ENCODE peak calls at places on chromosomes 3 and 15, in seven cellular contexts. Y, P, O, A, R, T and W are unnamed samples.

GRCh38 chr3:113783980-113784379 is 37.1 kb downstream of the ATP6V1A start:
- DNase-seq in Y (no peak), P (no peak), O (no peak), A (no peak), R (no peak), T (no peak), W (no peak)

GRCh38 chr3:46386206-46386605 is 15.5 kb downstream of the CCR5 start:
- DNase-seq in Y (no peak), P (no peak), O (no peak), A (no peak), R (no peak), T (no peak), W (no peak)

GRCh38 chr3:165440380-165440779 is 244.2 kb upstream of the SLITRK3 start:
- DNase-seq in Y (no peak), P (no peak), O (no peak), A (no peak), R (no peak), T (no peak), W (no peak)

GRCh38 chr3:173584093-173584833 is 186.7 kb downstream of the NLGN1 start:
- DNase-seq in Y (no peak), P (no peak), O (no peak), A (no peak), R (no peak), T (peak; percentile 8), W (no peak)

GRCh38 chr3:42149537-42150426 is 58.6 kb downstream of the TRAK1 start:
- DNase-seq in Y (peak; percentile 90), P (no peak), O (no peak), A (no peak), R (no peak), T (no peak), W (no peak)

GRCh38 chr3:101310580-101311375 is 9.6 kb downstream of the IMPG2 start:
- DNase-seq in Y (no peak), P (peak; percentile 13), O (no peak), A (no peak), R (no peak), T (no peak), W (no peak)

GRCh38 chr3:134239538-134239937 is 11.1 kb downstream of the RYK start:
- DNase-seq in Y (no peak), P (no peak), O (no peak), A (no peak), R (no peak), T (no peak), W (no peak)

GRCh38 chr3:13282528-13282985 is 137.6 kb downstream of the NUP210 start:
- DNase-seq in Y (no peak), P (no peak), O (no peak), A (no peak), R (no peak), T (no peak), W (no peak)

GRCh38 chr15:89754361-89755154 is 3.5 kb upstream of the MESP1 start:
- DNase-seq in Y (no peak), P (no peak), O (no peak), A (no peak), R (no peak), T (no peak), W (no peak)

GRCh38 chr3:134326760-134327593 is 47.3 kb downstream of the AMOTL2 start:
- DNase-seq in Y (no peak), P (peak; percentile 94), O (peak; percentile 47), A (peak; percentile 25), R (peak; percentile 76), T (no peak), W (peak; percentile 82)

GRCh38 chr3:185549111-185549510 is 3.3 kb downstream of the LIPH start:
- DNase-seq in Y (peak; percentile 34), P (peak; percentile 88), O (peak; percentile 56), A (no peak), R (peak; percentile 58), T (no peak), W (peak; percentile 64)

GRCh38 chr15:57217716-57218598 is 158.3 kb upstream of the CGNL1 start:
- DNase-seq in Y (no peak), P (no peak), O (no peak), A (no peak), R (no peak), T (no peak), W (no peak)

GRCh38 chr3:123419850-123420292 is 29.0 kb downstream of the ADCY5 start:
- DNase-seq in Y (no peak), P (no peak), O (no peak), A (peak; percentile 77), R (peak; percentile 81), T (no peak), W (peak; percentile 76)

GRCh38 chr3:37980477-37981347 is 9.9 kb upstream of the VILL start:
- DNase-seq in Y (no peak), P (no peak), O (no peak), A (no peak), R (no peak), T (no peak), W (no peak)

GRCh38 chr3:30186741-30187219 is 419.6 kb upstream of the TGFBR2 start:
- DNase-seq in Y (no peak), P (no peak), O (no peak), A (peak; percentile 16), R (no peak), T (no peak), W (no peak)

GRCh38 chr3:125055913-125056705 is at the start of gene HEG1:
- DNase-seq in Y (peak; percentile 81), P (no peak), O (peak; percentile 84), A (peak; percentile 93), R (peak; percentile 94), T (no peak), W (peak; percentile 97)

GRCh38 chr3:122739172-122739571 is 54.5 kb downstream of the HSPBAP1 start:
- DNase-seq in Y (no peak), P (no peak), O (no peak), A (no peak), R (no peak), T (no peak), W (no peak)

GRCh38 chr15:61459785-61460707 is 230.9 kb upstream of the RORA start:
- DNase-seq in Y (no peak), P (no peak), O (no peak), A (no peak), R (no peak), T (no peak), W (no peak)

GRCh38 chr3:131743126-131743525 is 240.4 kb upstream of the MRPL3 start:
- DNase-seq in Y (no peak), P (no peak), O (no peak), A (no peak), R (no peak), T (no peak), W (no peak)

GRCh38 chr3:56001991-56002390 is 466.3 kb downstream of the ERC2 start:
- DNase-seq in Y (no peak), P (no peak), O (no peak), A (no peak), R (no peak), T (no peak), W (no peak)
- H3K4me3 ChIP-seq in Y (no peak overlapping the region), P (no peak overlapping the region), O (no peak overlapping the region), A (no peak overlapping the region), R (no peak overlapping the region), T (no peak overlapping the region), W (no peak overlapping the region)

DNA sequence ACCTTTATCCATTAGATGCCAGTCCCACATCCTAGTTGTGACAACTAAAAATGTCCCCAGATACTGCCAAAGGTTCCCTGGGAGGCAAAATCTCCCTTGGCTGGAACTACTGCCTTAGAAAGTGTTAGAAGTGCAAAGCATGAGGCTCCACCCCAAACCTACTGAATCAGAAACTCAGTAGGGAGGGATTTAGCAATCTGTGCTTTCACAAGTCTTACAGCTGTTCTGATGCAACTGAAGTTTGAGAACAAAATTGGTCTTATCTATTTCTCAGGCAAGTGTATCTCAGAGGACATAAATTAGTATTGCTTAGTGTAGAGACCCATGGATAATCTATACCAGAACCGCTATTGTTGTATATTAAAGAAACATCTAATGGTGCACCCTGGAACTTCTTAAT is 70.2 kb downstream of the CLDN1 start:
- DNase-seq in Y (no peak), P (peak; percentile 50), O (no peak), A (no peak), R (no peak), T (no peak), W (no peak)
- H3K9me3 ChIP-seq in Y (no peaks in the 10 kb centered on the region), P (no peaks in the 10 kb centered on the region), O (no peaks in the 10 kb centered on the region), A (no peaks in the 10 kb centered on the region), R (no peaks in the 10 kb centered on the region), T (no peaks in the 10 kb centered on the region), W (no peaks in the 10 kb centered on the region)

GRCh38 chr15:67115567-67115966 is 50.2 kb downstream of the SMAD3 start:
- DNase-seq in Y (no peak), P (no peak), O (no peak), A (no peak), R (no peak), T (no peak), W (no peak)
- H3K27ac ChIP-seq in Y (peak overlapping the region; percentile 74), P (peak overlapping the region; percentile 80), O (no peak overlapping the region), A (peak overlapping the region; percentile 21), R (no peak overlapping the region), T (peak overlapping the region; percentile 100), W (peak overlapping the region; percentile 25)

DNA sequence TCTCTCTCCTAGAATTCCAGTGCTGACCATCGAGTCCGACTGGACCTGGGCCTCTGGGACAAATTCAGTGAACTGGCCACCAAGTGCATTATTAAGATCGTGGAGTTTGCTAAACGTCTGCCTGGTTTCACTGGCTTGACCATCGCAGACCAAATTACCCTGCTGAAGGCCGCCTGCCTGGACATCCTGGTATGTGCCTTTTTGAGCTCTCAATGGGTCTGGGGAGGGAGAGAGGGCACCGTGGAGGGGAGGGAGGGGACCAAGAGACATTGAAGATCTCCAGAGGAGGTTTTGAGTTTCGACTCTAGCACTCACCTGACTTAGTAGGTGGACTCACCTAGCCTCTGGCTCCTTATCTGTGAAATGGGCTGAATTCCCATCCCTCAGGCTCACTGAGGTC is 84.2 kb downstream of the TOP2B start:
- DNase-seq in Y (no peak), P (no peak), O (no peak), A (no peak), R (no peak), T (no peak), W (no peak)
- H3K4me3 ChIP-seq in Y (no peak overlapping the region), P (no peak overlapping the region), O (no peak overlapping the region), A (no peak overlapping the region), R (no peak overlapping the region), T (no peak overlapping the region), W (no peak overlapping the region)

GRCh38 chr3:156888576-156888975 is 62.4 kb downstream of the LEKR1 start:
- DNase-seq in Y (no peak), P (no peak), O (no peak), A (no peak), R (no peak), T (no peak), W (no peak)

GRCh38 chr3:156898296-156898880 is 72.2 kb downstream of the LEKR1 start:
- DNase-seq in Y (no peak), P (no peak), O (no peak), A (no peak), R (no peak), T (no peak), W (no peak)

GRCh38 chr3:156892701-156893100 is 66.5 kb downstream of the LEKR1 start:
- DNase-seq in Y (no peak), P (no peak), O (no peak), A (no peak), R (no peak), T (no peak), W (no peak)
- H3K9me3 ChIP-seq in Y (no peaks in the 10 kb centered on the region), P (no peaks in the 10 kb centered on the region), O (no peaks in the 10 kb centered on the region), A (peaks cover 5% of the 10 kb centered on the region), R (no peaks in the 10 kb centered on the region), T (peaks cover 3% of the 10 kb centered on the region), W (peaks cover 3% of the 10 kb centered on the region)